ENCODE peak calls at places on chromosomes 6 and 20, in ten cellular contexts. G is testis, E is foreskin fibroblast, A is myocyte, D is GM23248, N is T47D, B is progenitor cell of endocrine pancreas, H is GM20000, F is T-helper 17 cell, I is fibroblast of mammary gland. R is an unnamed sample.

GRCh38 chr6:97110626-97111025 is 172.4 kb downstream of the MMS22L start:
- DNase-seq in H (no peak), D (no peak), B (no peak), G (peak; percentile 50), F (no peak), N (no peak), I (no peak), A (no peak), E (no peak), R (no peak)

GRCh38 chr6:20866940-20867630 is 332.8 kb downstream of the CDKAL1 start:
- DNase-seq in A (no peak), D (no peak), I (peak; percentile 72), N (no peak), B (no peak), G (no peak), F (no peak), E (peak; percentile 16), H (no peak), R (no peak)

GRCh38 chr6:37632989-37633550 is 64.6 kb downstream of the MDGA1 start:
- DNase-seq in F (no peak), A (no peak), G (no peak), N (no peak), H (no peak), D (no peak), I (no peak), E (no peak), B (no peak), R (no peak)

GRCh38 chr6:8539446-8539845 is 104.1 kb upstream of the SLC35B3 start:
- DNase-seq in I (peak; percentile 11), E (peak; percentile 47), A (no peak), G (no peak), H (peak; percentile 7), D (peak; percentile 45), F (no peak), N (peak; percentile 14), B (no peak), R (peak; percentile 21)

GRCh38 chr6:83226517-83226916 is 33.4 kb downstream of the RWDD2A start:
- DNase-seq in E (peak; percentile 24), G (no peak), H (no peak), I (peak; percentile 10), A (no peak), D (no peak), B (no peak), F (no peak), N (no peak), R (no peak)

GRCh38 chr6:343960-344815 is 47.4 kb upstream of the IRF4 start:
- DNase-seq in D (no peak), N (no peak), A (no peak), G (no peak), I (no peak), F (no peak), H (no peak), E (no peak), B (no peak), R (no peak)

GRCh38 chr20:1805816-1806215 is 89.4 kb upstream of the SIRPA start:
- DNase-seq in N (no peak), B (no peak), E (no peak), I (no peak), D (no peak), G (no peak), F (no peak), H (no peak), A (no peak), R (no peak)

GRCh38 chr6:72728706-72729343 is 107.0 kb downstream of the KCNQ5 start:
- DNase-seq in H (no peak), N (no peak), A (no peak), D (no peak), F (no peak), E (no peak), B (no peak), I (no peak), G (no peak), R (no peak)

GRCh38 chr6:81875776-81876293 is 123.4 kb upstream of the TENT5A start:
- DNase-seq in A (no peak), N (no peak), B (no peak), E (no peak), F (no peak), D (no peak), G (no peak), I (no peak), H (no peak), R (no peak)

GRCh38 chr6:119090256-119090655 is 11.8 kb upstream of the FAM184A start:
- DNase-seq in I (no peak), N (peak; percentile 8), G (no peak), F (no peak), D (peak; percentile 12), B (no peak), A (peak; percentile 59), E (peak; percentile 11), H (no peak), R (no peak)

GRCh38 chr6:135182993-135183531 is 2.0 kb downstream of the MYB start:
- DNase-seq in H (peak; percentile 87), B (peak; percentile 15), G (peak; percentile 18), F (peak; percentile 56), N (no peak), D (peak; percentile 9), E (peak; percentile 5), A (no peak), I (no peak), R (no peak)

GRCh38 chr20:62493886-62494285 is 18.1 kb upstream of the GATA5 start:
- DNase-seq in G (peak; percentile 55), H (no peak), I (no peak), N (no peak), D (no peak), F (no peak), A (no peak), E (no peak), B (no peak), R (no peak)

GRCh38 chr20:43631598-43631997 is 35.3 kb upstream of the MYBL2 start:
- DNase-seq in E (no peak), A (no peak), F (no peak), G (peak; percentile 80), B (no peak), H (no peak), D (no peak), N (no peak), I (no peak), R (no peak)

GRCh38 chr20:23165307-23165750 is 79.2 kb upstream of the CD93 start:
- DNase-seq in A (no peak), N (no peak), I (no peak), B (no peak), E (no peak), G (no peak), H (no peak), F (no peak), D (no peak), R (no peak)

GRCh38 chr20:33104336-33104735 is 24.9 kb downstream of the BPIFB4 start:
- DNase-seq in E (no peak), G (no peak), H (no peak), B (no peak), D (no peak), A (no peak), F (no peak), N (no peak), I (no peak), R (no peak)

GRCh38 chr20:22379472-22379871 is 204.9 kb downstream of the FOXA2 start:
- DNase-seq in F (no peak), G (no peak), H (no peak), I (peak; percentile 79), D (peak; percentile 62), E (peak; percentile 1), B (no peak), N (no peak), A (peak; percentile 51), R (no peak)

GRCh38 chr20:63795178-63795830 is 35.8 kb downstream of the ZBTB46 start:
- DNase-seq in I (no peak), E (no peak), G (no peak), N (no peak), A (no peak), F (no peak), D (no peak), H (no peak), B (no peak), R (no peak)

GRCh38 chr6:168437751-168438150 is 3.2 kb upstream of the SMOC2 start:
- DNase-seq in D (no peak), E (no peak), N (no peak), B (no peak), H (no peak), A (no peak), G (no peak), F (no peak), I (no peak), R (no peak)

GRCh38 chr20:51062065-51062464 is 39.2 kb upstream of the KCNG1 start:
- DNase-seq in D (peak; percentile 20), N (no peak), G (no peak), F (no peak), I (peak; percentile 8), A (no peak), B (no peak), E (no peak), H (no peak), R (no peak)

GRCh38 chr6:128598561-128598960 is 78.2 kb upstream of the PTPRK start:
- DNase-seq in D (no peak), A (no peak), F (no peak), E (no peak), N (no peak), H (no peak), B (no peak), I (no peak), G (no peak), R (no peak)

GRCh38 chr6:155828989-155829388 is 373.4 kb upstream of the NOX3 start:
- DNase-seq in E (no peak), F (no peak), H (no peak), D (no peak), I (no peak), N (no peak), G (no peak), A (no peak), B (no peak), R (no peak)

GRCh38 chr20:17568972-17569471 is 853 bp upstream of the DSTN start:
- DNase-seq in I (peak; percentile 97), N (peak; percentile 77), H (peak; percentile 41), B (peak; percentile 61), F (peak; percentile 21), G (peak; percentile 80), D (peak; percentile 98), A (peak; percentile 97), E (peak; percentile 99), R (peak; percentile 99)

GRCh38 chr6:34955447-34955846 is 66.4 kb downstream of the ANKS1A start:
- DNase-seq in I (no peak), G (no peak), H (no peak), B (no peak), F (no peak), A (no peak), D (no peak), E (no peak), N (no peak), R (no peak)

GRCh38 chr6:155013457-155013876 is 18.4 kb downstream of the TIAM2 start:
- DNase-seq in B (no peak), D (no peak), F (no peak), N (no peak), G (no peak), A (no peak), H (no peak), I (peak; percentile 52), E (peak; percentile 64), R (no peak)

GRCh38 chr20:52004720-52005119 is 186.9 kb downstream of the ZFP64 start:
- DNase-seq in D (peak; percentile 75), E (peak; percentile 73), N (no peak), G (no peak), I (peak; percentile 70), F (no peak), A (no peak), H (no peak), B (no peak), R (no peak)

R was measured in HFFc6.